ENCODE peak calls at places on chromosome 22, in six cellular contexts. E is foreskin fibroblast, X is right cardiac atrium, S is PC-3, M is amniotic stem cell, U is activated T-cell treated with anti-CD3 and anti-CD28 coated beads for 24 hours. C is an unnamed sample.

GRCh38 chr22:49344196-49344595 is 483.5 kb downstream of the BRD1 start:
- DNase-seq in E (no peak), M (no peak), U (no peak), S (no peak), X (no peak), C (no peak)

GRCh38 chr22:19004471-19004870 is 68.4 kb upstream of the PRODH start:
- DNase-seq in U (no peak), S (no peak), E (no peak), M (no peak), X (no peak), C (no peak)

GRCh38 chr22:30370681-30371080 is 13.9 kb downstream of the CCDC157 start:
- DNase-seq in U (no peak), S (no peak), X (no peak), M (no peak), E (no peak), C (no peak)

GRCh38 chr22:42990131-42990838 is 24.7 kb downstream of the PACSIN2 start:
- DNase-seq in E (peak; percentile 88), S (peak; percentile 86), X (peak; percentile 55), U (no peak), M (peak; percentile 92), C (no peak)

GRCh38 chr22:19984201-19984753 is 32.3 kb downstream of the ARVCF start:
- DNase-seq in E (peak; percentile 62), X (peak; percentile 67), U (no peak), M (peak; percentile 20), S (peak; percentile 62), C (no peak)

GRCh38 chr22:40281717-40282116 is 64.6 kb upstream of the ADSL start:
- DNase-seq in E (no peak), U (no peak), M (no peak), X (peak; percentile 51), S (no peak), C (no peak)

GRCh38 chr22:39207141-39208012 is 37.4 kb downstream of the PDGFB start:
- DNase-seq in U (no peak), X (no peak), E (no peak), M (no peak), S (peak; percentile 31), C (no peak)

GRCh38 chr22:17501679-17502285 is 61.5 kb upstream of the SLC25A18 start:
- DNase-seq in X (no peak), U (peak; percentile 8), S (peak; percentile 73), M (peak; percentile 21), E (peak; percentile 21), C (no peak)

GRCh38 chr22:30144391-30144790 is 64.1 kb downstream of the HORMAD2 start:
- DNase-seq in M (no peak), E (no peak), X (no peak), U (no peak), S (no peak), C (no peak)

GRCh38 chr22:19963863-19964642 is 22.4 kb upstream of the TXNRD2 start:
- DNase-seq in M (no peak), X (peak; percentile 55), E (no peak), U (no peak), S (no peak), C (no peak)

GRCh38 chr22:44357296-44357961 is 44.7 kb upstream of the SHISAL1 start:
- DNase-seq in U (no peak), M (no peak), S (no peak), E (no peak), X (no peak), C (no peak)

GRCh38 chr22:36569999-36570398 is 41.0 kb upstream of the EIF3D start:
- DNase-seq in E (peak; percentile 32), S (no peak), M (no peak), U (no peak), X (no peak), C (no peak)

GRCh38 chr22:33014621-33015020 is 43.6 kb downstream of the SYN3 start:
- DNase-seq in U (no peak), E (no peak), S (no peak), M (no peak), X (no peak), C (no peak)

GRCh38 chr22:22787805-22788459 is 99.7 kb upstream of the IGLL5 start:
- DNase-seq in U (peak; percentile 54), E (peak; percentile 12), M (no peak), S (peak; percentile 60), X (peak; percentile 73), C (peak; percentile 38)

GRCh38 chr22:41995211-41995610 is 3.4 kb upstream of the WBP2NL start:
- DNase-seq in M (no peak), X (no peak), E (no peak), S (no peak), U (no peak), C (no peak)

GRCh38 chr22:37023743-37024338 is 4.3 kb downstream of the MPST start:
- DNase-seq in E (no peak), X (no peak), U (no peak), S (no peak), M (no peak), C (no peak)

GRCh38 chr22:26406118-26406517 is 22.9 kb upstream of the ASPHD2 start:
- DNase-seq in X (no peak), E (peak; percentile 19), M (no peak), S (peak; percentile 19), U (no peak), C (no peak)

GRCh38 chr22:35967046-35967397 is 61.6 kb downstream of the RBFOX2 start:
- DNase-seq in S (no peak), E (no peak), U (no peak), X (no peak), M (no peak), C (no peak)

GRCh38 chr22:25518000-25518663 is 46.3 kb upstream of the GRK3 start:
- DNase-seq in E (no peak), S (no peak), M (no peak), U (no peak), X (no peak), C (no peak)

GRCh38 chr22:35731321-35731720 is 13.6 kb downstream of the APOL5 start:
- DNase-seq in E (no peak), X (no peak), S (no peak), M (no peak), U (no peak), C (no peak)

GRCh38 chr22:34481090-34481489 is 560.8 kb upstream of the LARGE1 start:
- DNase-seq in M (no peak), X (no peak), E (no peak), S (no peak), U (no peak), C (no peak)